ENCODE peak calls at places on chromosomes 13 and 19, in four cellular contexts. C is PC-9; H is activated CD4-positive, alpha-beta T cell treated with anti-CD3 and anti-CD28 coated beads, Interleukin-2, amount 50 U/mL, for 24 hours; P is naive thymus-derived CD8-positive, alpha-beta T cell. W is an unnamed sample.
A peak's percentile ranks its signal among the peaks of the same experiment; 100 is the strongest.

GRCh38 chr19:54209748-54210494 is 9.3 kb downstream of the RPS9 start:
- DNase-seq in C (peak; percentile 96), H (no peak), P (no peak), W (peak; percentile 64)

GRCh38 chr19:17473041-17473440 is 2.7 kb downstream of the SLC27A1 start:
- DNase-seq in C (peak; percentile 87), H (no peak), P (no peak), W (no peak)

GRCh38 chr13:51067376-51068125 is 43.5 kb downstream of the C13orf42 start:
- DNase-seq in C (no peak), H (no peak), P (no peak), W (no peak)

GRCh38 chr19:8423821-8424223 is 10.7 kb downstream of the MARCHF2 start:
- DNase-seq in C (peak; percentile 98), H (no peak), P (no peak), W (peak; percentile 55)

GRCh38 chr13:113887700-113888201 is 23.9 kb upstream of the GAS6 start:
- DNase-seq in C (no peak), H (no peak), P (no peak), W (no peak)

GRCh38 chr13:96052655-96053002 is 572 bp downstream of the UGGT2 start:
- DNase-seq in C (peak; percentile 63), H (no peak), P (no peak), W (peak; percentile 27)

GRCh38 chr13:87147076-87147475 is 524.1 kb upstream of the SLITRK5 start:
- DNase-seq in C (no peak), H (no peak), P (no peak), W (no peak)

GRCh38 chr19:11418518-11419506 is at the start of gene RGL3:
- DNase-seq in C (peak; percentile 56), H (no peak), P (no peak), W (peak; percentile 68)

GRCh38 chr13:110361365-110361911 is 54.4 kb downstream of the COL4A2 start:
- DNase-seq in C (no peak), H (no peak), P (no peak), W (no peak)

GRCh38 chr19:4557971-4558941 is 1.2 kb downstream of the SEMA6B start:
- DNase-seq in C (no peak), H (no peak), P (peak; percentile 39), W (no peak)

GRCh38 chr19:46493236-46494114 is 2.2 kb downstream of the PNMA8B start:
- DNase-seq in C (no peak), H (no peak), P (peak; percentile 28), W (no peak)

GRCh38 chr13:95112883-95113282 is 188.4 kb downstream of the ABCC4 start:
- DNase-seq in C (no peak), H (no peak), P (no peak), W (no peak)

GRCh38 chr19:40806385-40807146 is 7.6 kb downstream of the EGLN2 start:
- DNase-seq in C (no peak), H (no peak), P (peak; percentile 80), W (peak; percentile 71)

GRCh38 chr13:107130516-107130915 is 562.6 kb upstream of the ARGLU1 start:
- DNase-seq in C (no peak), H (no peak), P (no peak), W (no peak)

GRCh38 chr19:16367269-16367683 is 42.6 kb downstream of the KLF2 start:
- DNase-seq in C (no peak), H (no peak), P (peak; percentile 63), W (no peak)

GRCh38 chr19:31070126-31070525 is 279.1 kb downstream of the TSHZ3 start:
- DNase-seq in C (no peak), H (no peak), P (no peak), W (no peak)

GRCh38 chr13:47281981-47282380 is 385.1 kb upstream of the HTR2A start:
- DNase-seq in C (no peak), H (no peak), P (no peak), W (no peak)

GRCh38 chr13:28297341-28297740 is 159.0 kb downstream of the PAN3 start:
- DNase-seq in C (no peak), H (no peak), P (no peak), W (no peak)

GRCh38 chr13:111282997-111283396 is 37.4 kb upstream of the TEX29 start:
- DNase-seq in C (no peak), H (no peak), P (no peak), W (no peak)

GRCh38 chr13:51105046-51105445 is 6.0 kb downstream of the C13orf42 start:
- DNase-seq in C (no peak), H (no peak), P (no peak), W (no peak)

GRCh38 chr13:36086117-36086516 is 45.1 kb downstream of the DCLK1 start:
- DNase-seq in C (no peak), H (no peak), P (no peak), W (no peak)

GRCh38 chr13:96958286-96958891 is 35.9 kb downstream of the OXGR1 start:
- DNase-seq in C (no peak), H (no peak), P (no peak), W (peak; percentile 53)

GRCh38 chr13:26759907-26760834 is at the start of gene GPR12:
- DNase-seq in C (no peak), H (no peak), P (no peak), W (no peak)

W was measured in T47D.